ENCODE peak calls at places on chromosomes 5 and 9, in seven cellular contexts. W is HTR-8/SVneo; U is stimulated activated CD8-positive, alpha-beta memory T cell treated with anti-CD3 and anti-CD28 coated beads, Interleukin-2, amount 100 ng/mL, for 1 hour; V is breast epithelium; X is iPS-NIHi11; Z is NCI-H1092 treated with DMSO at 0.1 percent for 48 hours; F is HCT116. I is an unnamed sample.

GRCh38 chr5:176803027-176803942 is 7.1 kb upstream of the UNC5A start:
- DNase-seq in W (no peak), U (no peak), V (no peak), X (no peak), Z (peak; percentile 72), F (no peak), I (no peak)

GRCh38 chr5:90356612-90357011 is 52.9 kb downstream of the CETN3 start:
- DNase-seq in W (no peak), U (no peak), V (no peak), X (no peak), Z (no peak), F (no peak), I (no peak)

GRCh38 chr9:124602204-124602603 is 95.0 kb upstream of the NR5A1 start:
- DNase-seq in W (no peak), U (no peak), V (no peak), X (no peak), Z (no peak), F (no peak), I (no peak)

GRCh38 chr9:91071185-91071990 is 269.8 kb downstream of the SYK start:
- DNase-seq in W (peak; percentile 45), U (no peak), V (no peak), X (no peak), Z (no peak), F (no peak), I (no peak)

GRCh38 chr5:145495171-145495570 is 340.0 kb downstream of the PRELID2 start:
- DNase-seq in W (no peak), U (no peak), V (no peak), X (no peak), Z (no peak), F (no peak), I (no peak)

GRCh38 chr5:120329095-120329494 is 135.0 kb upstream of the PRR16 start:
- DNase-seq in W (no peak), U (no peak), V (no peak), X (no peak), Z (no peak), F (no peak), I (no peak)

GRCh38 chr9:90340421-90340820 is 302.2 kb downstream of the DIRAS2 start:
- DNase-seq in W (no peak), U (no peak), V (no peak), X (no peak), Z (no peak), F (no peak), I (no peak)

GRCh38 chr9:120326076-120326693 is 253.8 kb downstream of the CDK5RAP2 start:
- DNase-seq in W (no peak), U (no peak), V (no peak), X (no peak), Z (no peak), F (no peak), I (no peak)

GRCh38 chr9:85716031-85716877 is 25.5 kb downstream of the AGTPBP1 start:
- DNase-seq in W (no peak), U (no peak), V (no peak), X (peak; percentile 7), Z (no peak), F (no peak), I (no peak)

GRCh38 chr9:37902804-37903580 is 935 bp downstream of the SLC25A51 start:
- DNase-seq in W (no peak), U (no peak), V (no peak), X (no peak), Z (peak; percentile 35), F (no peak), I (no peak)

I was measured in SIG-M5.